ENCODE peak calls at places on chromosomes 1 and 21, in eight cellular contexts. P is cardiac fibroblast, I is GM13977, W is right atrium auricular region, R is nephron progenitor cell, T is dorsolateral prefrontal cortex, B is AG04450, D is SK-N-SH. N is an unnamed sample.

GRCh38 chr1:214793708-214794107 is 190.7 kb downstream of the CENPF start:
- DNase-seq in P (no peak), B (no peak), R (no peak), I (no peak), D (no peak), T (no peak), W (no peak), N (no peak)

GRCh38 chr1:29890201-29890959 is 654.1 kb downstream of the PTPRU start:
- DNase-seq in W (no peak), T (no peak), R (no peak), B (no peak), P (no peak), I (no peak), D (no peak), N (no peak)

GRCh38 chr1:8394456-8395321 is 76.8 kb downstream of the SLC45A1 start:
- DNase-seq in P (peak), R (no peak), D (no peak), I (no peak), T (no peak), B (peak), W (no peak), N (no peak)

GRCh38 chr1:9960011-9960410 is 16.7 kb downstream of the NMNAT1 start:
- DNase-seq in R (no peak), T (no peak), D (no peak), P (peak), W (no peak), I (no peak), B (no peak), N (no peak)

GRCh38 chr1:30034627-30035521 is 688.5 kb downstream of the MATN1 start:
- DNase-seq in I (no peak), B (no peak), P (peak), D (peak), W (peak), T (no peak), R (no peak), N (no peak)

GRCh38 chr1:915295-916172 is 8.2 kb upstream of the SAMD11 start:
- DNase-seq in I (no peak), P (no peak), W (no peak), B (no peak), T (no peak), D (no peak), R (no peak), N (no peak)

GRCh38 chr1:94384485-94385353 is 33.5 kb upstream of the ABCD3 start:
- DNase-seq in P (no peak), I (no peak), B (no peak), T (no peak), R (no peak), W (no peak), D (peak), N (no peak)

GRCh38 chr1:243264718-243265117 is 8.9 kb downstream of the SDCCAG8 start:
- DNase-seq in P (peak), I (no peak), B (no peak), W (no peak), T (no peak), D (peak), R (no peak), N (no peak)

GRCh38 chr1:165298081-165298820 is 58.3 kb downstream of the LMX1A start:
- DNase-seq in W (no peak), R (no peak), I (no peak), P (no peak), T (no peak), D (no peak), B (no peak), N (no peak)

GRCh38 chr1:9239622-9240401 is 5.2 kb downstream of the H6PD start:
- DNase-seq in T (no peak), B (no peak), R (no peak), P (peak), W (no peak), I (peak), D (no peak), N (peak)

GRCh38 chr1:200411406-200412257 is 1.8 kb upstream of the ZNF281 start:
- DNase-seq in R (peak), P (no peak), B (no peak), D (no peak), T (no peak), I (no peak), W (no peak), N (no peak)

GRCh38 chr1:8679411-8679800 is 138.0 kb downstream of the RERE start:
- DNase-seq in B (no peak), W (no peak), T (no peak), I (no peak), D (no peak), P (peak), R (no peak), N (no peak)

GRCh38 chr1:79497193-79497773 is 490.8 kb upstream of the ADGRL4 start:
- DNase-seq in P (peak), T (no peak), W (no peak), I (peak), B (peak), R (peak), D (peak), N (peak)

GRCh38 chr1:163361123-163361934 is 39.6 kb downstream of the NUF2 start:
- DNase-seq in D (peak), B (no peak), P (peak), W (no peak), R (peak), T (no peak), I (peak), N (peak)

GRCh38 chr21:30426732-30427131 is 1.0 kb upstream of the KRTAP13-3 start:
- DNase-seq in W (no peak), I (no peak), T (no peak), B (no peak), D (no peak), P (no peak), R (no peak), N (no peak)

GRCh38 chr1:33147997-33148314 is 33.9 kb downstream of the TRIM62 start:
- DNase-seq in P (peak), T (no peak), W (no peak), R (no peak), B (no peak), D (peak), I (no peak), N (no peak)
- TF ChIP-seq CTCF in P (peak), T (no peak), W (no peak), R (peak), B (peak), D (peak), I (peak), N (peak)

GRCh38 chr1:55669308-55669707 is 454.1 kb upstream of the USP24 start:
- DNase-seq in P (peak), R (no peak), I (no peak), T (no peak), B (peak), D (no peak), W (peak), N (no peak)

GRCh38 chr1:55673416-55673815 is 458.3 kb upstream of the USP24 start:
- DNase-seq in I (no peak), P (no peak), T (no peak), D (no peak), B (no peak), R (no peak), W (no peak), N (no peak)

DNA sequence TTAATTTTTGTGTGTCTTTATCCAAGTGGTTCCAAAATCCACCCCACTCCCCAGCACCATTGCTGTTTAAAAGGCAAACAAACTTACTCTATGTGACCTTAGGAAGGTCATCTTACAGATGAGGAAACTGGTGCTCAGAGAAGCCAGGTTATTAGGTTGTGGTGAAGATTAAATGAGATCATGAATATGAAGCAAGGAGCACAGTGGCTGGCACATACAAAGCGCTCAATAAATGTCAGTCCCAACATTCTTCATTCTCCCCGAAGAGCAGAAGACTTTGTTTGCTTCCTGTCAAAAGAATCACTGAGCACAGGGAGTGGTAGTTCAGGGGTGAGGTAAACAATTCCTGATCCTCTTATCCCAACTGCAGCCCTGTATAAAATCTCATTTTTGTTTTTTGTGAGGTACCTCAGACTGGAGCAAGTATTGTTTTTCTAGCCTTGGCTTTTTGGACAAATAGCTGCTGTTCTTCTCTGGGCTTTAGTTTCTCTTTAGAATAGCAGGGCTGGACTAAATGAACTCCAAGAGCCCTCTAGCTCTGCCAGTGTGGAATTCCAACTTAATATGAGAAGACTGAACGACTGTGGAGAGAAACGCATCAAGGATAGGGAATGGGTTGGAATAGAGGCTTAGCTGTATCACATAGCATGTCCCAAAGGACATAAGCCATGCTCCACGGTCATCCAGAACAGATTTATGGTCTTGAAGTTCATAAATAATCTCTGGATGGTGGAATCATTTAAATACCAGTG is 455.3 kb upstream of the USP24 start:
- DNase-seq in T (no peak), R (peak), D (no peak), P (peak), W (no peak), I (no peak), B (no peak), N (no peak)
- TF ChIP-seq CTCF in T (peak), R (no peak), D (no peak), P (no peak), W (no peak), I (no peak), B (no peak), N (no peak)

GRCh38 chr1:33001282-33001681 is 35.4 kb downstream of the AK2 start:
- DNase-seq in T (no peak), I (no peak), P (no peak), B (no peak), D (no peak), R (no peak), W (no peak), N (no peak)
- TF ChIP-seq CTCF in T (no peak), I (peak), P (peak), B (no peak), D (peak), R (peak), W (no peak), N (no peak)

DNA sequence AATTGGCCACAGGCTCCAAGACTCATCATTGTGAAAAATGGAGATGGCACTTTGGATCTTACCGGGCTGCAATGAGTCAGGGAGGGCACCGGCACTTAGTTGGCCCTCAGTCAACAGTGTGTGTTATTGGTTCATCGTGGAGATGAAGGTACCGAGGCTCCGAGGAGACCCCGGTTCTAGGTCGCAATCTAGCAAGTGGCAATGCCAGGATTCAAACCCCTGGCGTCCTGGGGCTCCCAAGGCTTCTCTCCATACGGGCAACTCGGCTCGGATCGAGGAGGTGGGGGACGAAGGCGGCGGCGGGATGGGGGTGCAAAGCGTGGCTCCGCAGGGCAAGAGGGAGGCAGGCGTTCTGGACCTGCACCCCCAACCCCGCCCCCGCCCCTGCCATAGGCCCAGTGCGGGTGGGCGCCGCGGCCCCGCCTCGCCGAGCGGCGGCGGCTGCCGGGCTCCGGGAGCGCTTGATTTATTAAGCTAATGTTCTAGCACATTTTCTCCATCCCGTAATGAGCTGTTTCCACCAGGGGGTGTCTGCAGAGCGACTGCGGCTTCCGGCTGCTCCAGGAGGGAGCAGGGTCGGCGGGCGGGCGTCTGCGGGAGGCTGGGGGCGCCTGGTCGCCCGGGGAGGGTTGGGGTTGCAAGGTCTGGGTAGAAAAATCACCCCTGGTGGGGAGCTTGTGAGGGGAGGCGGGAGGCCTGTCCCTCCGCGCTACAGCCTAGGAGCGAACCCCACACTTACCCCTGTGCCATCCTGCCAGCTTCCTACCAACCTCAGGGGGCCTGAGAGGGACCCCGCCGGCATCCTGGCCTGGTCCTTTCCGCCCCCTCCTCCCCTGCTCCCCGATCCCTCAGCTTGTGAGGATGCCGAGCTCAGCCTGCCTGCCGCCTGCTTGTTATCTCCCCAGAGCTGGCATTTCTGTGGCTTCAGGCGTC is 48.7 kb upstream of the ACOT11 start:
- DNase-seq in W (no peak), I (peak), B (no peak), T (no peak), R (peak), P (peak), D (peak), N (no peak)
- TF ChIP-seq CTCF in W (no peak), I (peak), B (peak), T (no peak), R (peak), P (peak), D (peak), N (peak)

GRCh38 chr1:116842654-116843053 is 67.1 kb upstream of the PTGFRN start:
- DNase-seq in P (no peak), I (no peak), W (no peak), B (no peak), T (no peak), D (no peak), R (no peak), N (no peak)
- TF ChIP-seq CTCF in P (peak), I (no peak), W (no peak), B (no peak), T (no peak), D (peak), R (no peak), N (no peak)

GRCh38 chr1:161132410-161133219 is at the start of gene DEDD:
- DNase-seq in R (peak), B (peak), W (peak), T (peak), P (peak), I (peak), D (peak), N (peak)
- TF ChIP-seq CTCF in R (no peak), B (peak), W (no peak), T (peak), P (no peak), I (peak), D (no peak), N (no peak)

GRCh38 chr1:156246762-156247459 is 945 bp downstream of the PAQR6 start:
- DNase-seq in R (no peak), D (no peak), I (no peak), T (no peak), P (no peak), B (no peak), W (no peak), N (no peak)
- TF ChIP-seq CTCF in R (no peak), D (no peak), I (no peak), T (no peak), P (no peak), B (no peak), W (no peak), N (no peak)

N was measured in GM10248.